ENCODE peak calls at places on chromosomes 5 and 9, in five cellular contexts. C is AG09309, E is left ventricle myocardium inferior, I is adrenal gland, R is GM12865. V is an unnamed sample.

GRCh38 chr5:121681200-121681855 is 170.4 kb upstream of the FTMT start:
- DNase-seq in I (no peak), E (no peak), R (no peak), C (no peak), V (no peak)

GRCh38 chr5:91651704-91652103 is 268.6 kb upstream of the ARRDC3 start:
- DNase-seq in I (no peak), R (no peak), C (no peak), E (no peak), V (no peak)

GRCh38 chr9:131851414-131851813 is 111.5 kb upstream of the RAPGEF1 start:
- DNase-seq in I (no peak), R (no peak), E (no peak), C (no peak), V (no peak)

GRCh38 chr9:133058550-133059320 is 3.0 kb upstream of the CEL start:
- DNase-seq in C (no peak), E (no peak), R (peak; percentile 52), I (peak; percentile 17), V (peak; percentile 53)

GRCh38 chr9:116149844-116150243 is 3.7 kb upstream of the PAPPA start:
- DNase-seq in R (peak; percentile 23), I (peak; percentile 27), C (no peak), E (no peak), V (peak; percentile 16)

GRCh38 chr5:80569086-80569960 is 757 bp downstream of the ANKRD34B start:
- DNase-seq in E (no peak), I (no peak), C (no peak), R (peak; percentile 5), V (peak; percentile 4)

GRCh38 chr5:53549792-53550191 is 10.6 kb upstream of the NDUFS4 start:
- DNase-seq in C (no peak), R (no peak), I (no peak), E (no peak), V (no peak)

GRCh38 chr5:24428345-24428744 is 216.4 kb downstream of the CDH10 start:
- DNase-seq in E (no peak), R (no peak), C (no peak), I (no peak), V (no peak)

GRCh38 chr5:38931731-38932130 is 85.9 kb downstream of the OSMR start:
- DNase-seq in R (no peak), E (no peak), C (no peak), I (no peak), V (no peak)

GRCh38 chr9:4097490-4097889 is 202.4 kb downstream of the GLIS3 start:
- DNase-seq in C (peak; percentile 75), E (no peak), I (no peak), R (no peak), V (no peak)

GRCh38 chr5:72392326-72392733 is 72.2 kb downstream of the PTCD2 start:
- DNase-seq in I (no peak), R (no peak), E (no peak), C (no peak), V (no peak)

GRCh38 chr9:122159925-122160246 is 178 bp downstream of the MORN5 start:
- DNase-seq in C (no peak), I (no peak), R (no peak), E (no peak), V (no peak)

GRCh38 chr5:53994148-53994547 is 316.2 kb downstream of the ARL15 start:
- DNase-seq in I (no peak), C (peak; percentile 54), R (no peak), E (no peak), V (no peak)

GRCh38 chr9:37144762-37145161 is 24.4 kb downstream of the ZCCHC7 start:
- DNase-seq in C (no peak), I (no peak), R (peak; percentile 60), E (no peak), V (no peak)

GRCh38 chr5:115424030-115424429 is 120.5 kb downstream of the FEM1C start:
- DNase-seq in R (no peak), E (no peak), C (no peak), I (no peak), V (no peak)

GRCh38 chr9:123561055-123561454 is 205.1 kb downstream of the CRB2 start:
- DNase-seq in I (no peak), E (no peak), R (no peak), C (no peak), V (no peak)

GRCh38 chr9:126704157-126704941 is 90.6 kb downstream of the LMX1B start:
- DNase-seq in C (no peak), E (no peak), R (no peak), I (peak; percentile 68), V (peak; percentile 69)

GRCh38 chr5:174275959-174276358 is 230.5 kb downstream of the NSG2 start:
- DNase-seq in I (no peak), C (no peak), E (no peak), R (no peak), V (no peak)

GRCh38 chr5:68215888-68216736 is 556 bp downstream of the PIK3R1 start:
- DNase-seq in C (no peak), E (peak; percentile 50), I (peak; percentile 54), R (peak; percentile 70), V (peak; percentile 74)

GRCh38 chr5:32098806-32099435 is 75.2 kb downstream of the GOLPH3 start:
- DNase-seq in C (no peak), R (no peak), E (no peak), I (no peak), V (no peak)

GRCh38 chr5:160938532-160938931 is 86.5 kb upstream of the ATP10B start:
- DNase-seq in C (no peak), E (no peak), R (no peak), I (peak; percentile 38), V (no peak)

GRCh38 chr5:126384985-126385384 is 38.2 kb upstream of the GRAMD2B start:
- DNase-seq in R (no peak), I (peak; percentile 24), E (no peak), C (peak; percentile 67), V (no peak)

GRCh38 chr5:80481019-80481893 is 6.6 kb upstream of the FAM151B start:
- DNase-seq in C (peak; percentile 28), R (peak; percentile 76), I (peak; percentile 54), E (no peak), V (peak; percentile 52)

GRCh38 chr9:20137425-20137824 is 348.6 kb upstream of the SLC24A2 start:
- DNase-seq in C (no peak), I (no peak), R (no peak), E (no peak), V (no peak)

GRCh38 chr5:10059611-10060379 is 189.9 kb downstream of the ATPSCKMT start:
- DNase-seq in R (no peak), I (no peak), E (no peak), C (no peak), V (no peak)

GRCh38 chr5:10057356-10057755 is 192.3 kb downstream of the ATPSCKMT start:
- DNase-seq in I (no peak), R (no peak), C (no peak), E (no peak), V (no peak)

DNA sequence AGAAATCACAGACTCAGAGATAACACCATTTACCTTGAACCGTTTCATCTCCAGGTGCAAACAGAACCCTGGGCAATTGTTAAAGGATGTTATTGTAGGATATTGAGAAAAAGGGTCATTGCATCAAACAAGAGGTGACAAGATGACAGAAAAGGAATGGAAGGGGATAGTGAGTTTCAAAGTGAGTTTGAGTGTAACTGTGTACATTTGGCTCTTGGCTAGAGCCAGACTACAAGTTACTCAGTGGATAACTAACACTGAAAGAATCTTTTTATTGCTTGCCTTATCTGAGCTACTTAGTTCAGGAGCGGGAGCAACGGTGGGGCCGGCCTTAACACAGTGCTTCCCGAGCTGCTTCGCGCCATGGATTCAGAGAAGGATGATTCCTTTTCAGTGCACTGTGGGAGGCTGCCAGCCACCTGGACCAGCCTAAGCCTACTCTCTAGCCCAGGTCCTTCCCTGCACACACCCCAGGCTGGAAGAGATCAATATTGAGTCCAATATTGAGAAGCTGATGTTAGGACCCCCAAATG is 193.4 kb downstream of the ATPSCKMT start:
- DNase-seq in E (no peak), C (no peak), I (no peak), R (no peak), V (no peak)
- TF ChIP-seq CTCF in E (no peak), C (no peak), I (no peak), R (no peak), V (no peak)

GRCh38 chr5:90279091-90279490 is 130.5 kb downstream of the CETN3 start:
- DNase-seq in C (no peak), E (no peak), R (no peak), I (no peak), V (no peak)
- TF ChIP-seq CTCF in C (no peak), E (no peak), R (no peak), I (no peak), V (no peak)

GRCh38 chr9:101119206-101119819 is 90.8 kb downstream of the PLPPR1 start:
- DNase-seq in R (peak; percentile 63), C (no peak), I (peak; percentile 66), E (peak; percentile 38), V (peak; percentile 44)
- TF ChIP-seq CTCF in R (peak; percentile 88), C (peak; percentile 40), I (peak; percentile 66), E (peak; percentile 81), V (peak; percentile 22)

GRCh38 chr5:78624992-78625391 is 23.6 kb downstream of the LHFPL2 start:
- DNase-seq in R (no peak), I (no peak), E (no peak), C (no peak), V (no peak)

GRCh38 chr5:78627766-78628165 is 20.8 kb downstream of the LHFPL2 start:
- DNase-seq in E (no peak), C (peak; percentile 50), R (no peak), I (no peak), V (no peak)

GRCh38 chr5:78626009-78626571 is 22.5 kb downstream of the LHFPL2 start:
- DNase-seq in C (no peak), E (no peak), R (no peak), I (no peak), V (no peak)

GRCh38 chr5:78628260-78629024 is 20.1 kb downstream of the LHFPL2 start:
- DNase-seq in I (no peak), E (no peak), R (no peak), C (no peak), V (no peak)

DNA sequence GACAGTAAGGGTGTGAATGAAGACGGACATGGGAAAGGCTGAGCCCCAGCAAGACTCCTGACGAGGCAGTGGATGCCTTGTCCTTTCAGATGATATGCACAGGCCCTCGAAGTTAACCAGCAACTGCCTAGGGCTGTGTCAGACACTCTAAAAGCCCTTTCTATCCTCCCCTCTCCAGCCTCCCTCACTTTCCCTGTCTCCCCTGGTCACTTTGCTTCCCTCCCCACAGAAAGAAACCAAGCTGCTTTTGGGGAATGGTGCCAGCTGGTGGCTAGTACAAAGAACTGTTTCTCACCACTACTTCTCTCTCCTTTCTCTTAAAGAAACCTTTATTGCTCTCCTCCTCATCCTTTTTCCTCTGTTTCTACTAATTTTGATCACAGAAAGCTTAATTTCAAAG is 21.4 kb downstream of the LHFPL2 start:
- DNase-seq in I (peak; percentile 40), R (no peak), C (no peak), E (no peak), V (no peak)
- TF ChIP-seq CTCF in I (peak; percentile 50), R (peak; percentile 22), C (peak; percentile 68), E (peak; percentile 35), V (no peak)

GRCh38 chr5:172452398-172453205 is 1.7 kb downstream of the SH3PXD2B start:
- DNase-seq in E (no peak), C (peak; percentile 39), I (peak; percentile 72), R (peak; percentile 15), V (no peak)

GRCh38 chr5:172454355-172455086 is at the start of gene SH3PXD2B:
- DNase-seq in E (peak; percentile 72), R (peak; percentile 42), C (no peak), I (peak; percentile 78), V (peak; percentile 52)

GRCh38 chr5:172451771-172452197 is 2.5 kb downstream of the SH3PXD2B start:
- DNase-seq in E (no peak), C (peak; percentile 46), R (no peak), I (peak; percentile 81), V (no peak)

GRCh38 chr5:172453986-172454354 is 355 bp downstream of the SH3PXD2B start:
- DNase-seq in C (no peak), E (peak; percentile 50), I (peak; percentile 64), R (no peak), V (peak; percentile 10)

GRCh38 chr5:172453206-172453985 is 929 bp downstream of the SH3PXD2B start:
- DNase-seq in R (no peak), C (no peak), I (peak; percentile 60), E (no peak), V (no peak)
- TF ChIP-seq CTCF in R (no peak), C (peak; percentile 66), I (peak; percentile 61), E (peak; percentile 47), V (no peak)

V was measured in activated CD8-positive, alpha-beta T cell treated with anti-CD3 and anti-CD28 coated beads for 36 hours.